ENCODE peak calls at places on chromosomes 3 and 15, in seven cellular contexts. X, M, Z, S, J, E and P are unnamed samples. For H3K4me1, the result is how much of the 10 kb centered on the place peaks cover.

GRCh38 chr3:193912621-193913178 is 223.2 kb upstream of the HES1 start:
- DNase-seq in X (no peak), E (no peak), Z (no peak), J (no peak), S (no peak), M (no peak), P (no peak)

GRCh38 chr3:54537506-54537905 is 390.4 kb downstream of the LRTM1 start:
- DNase-seq in X (no peak), S (no peak), J (no peak), Z (no peak), M (no peak), E (no peak), P (no peak)

GRCh38 chr15:101184830-101185229 is 67.0 kb downstream of the CHSY1 start:
- DNase-seq in M (no peak), J (no peak), Z (no peak), S (no peak), X (no peak), E (no peak), P (no peak)

GRCh38 chr3:129224984-129225393 is 24.4 kb upstream of the COPG1 start:
- DNase-seq in M (no peak), Z (peak), S (peak), E (no peak), J (peak), X (peak), P (peak)

GRCh38 chr15:54772663-54773062 is 424.1 kb downstream of the RSL24D1 start:
- DNase-seq in X (no peak), J (no peak), E (no peak), S (no peak), M (no peak), Z (no peak), P (no peak)

GRCh38 chr15:41936649-41937567 is 35.4 kb downstream of the EHD4 start:
- DNase-seq in M (peak), E (peak), X (peak), S (peak), Z (no peak), J (no peak), P (no peak)

GRCh38 chr3:38117163-38117716 is 19.7 kb downstream of the ACAA1 start:
- DNase-seq in J (no peak), E (no peak), X (peak), S (no peak), M (no peak), Z (peak), P (no peak)

GRCh38 chr15:77021803-77022381 is 27.0 kb downstream of the PSTPIP1 start:
- DNase-seq in Z (peak), M (peak), J (no peak), X (no peak), S (peak), E (peak), P (peak)

GRCh38 chr15:88108991-88109390 is 147.5 kb downstream of the NTRK3 start:
- DNase-seq in M (no peak), X (no peak), Z (no peak), J (no peak), E (no peak), S (no peak), P (no peak)

GRCh38 chr3:13123266-13123665 is 50.0 kb upstream of the IQSEC1 start:
- DNase-seq in X (no peak), J (no peak), E (no peak), M (no peak), S (no peak), Z (no peak), P (peak)

GRCh38 chr15:85445361-85445760 is 65.0 kb downstream of the AKAP13 start:
- DNase-seq in J (no peak), S (no peak), X (no peak), M (no peak), Z (no peak), E (no peak), P (no peak)
- H3K27ac ChIP-seq in J (no peak), S (no peak), X (no peak), M (no peak), Z (no peak), E (no peak), P (no peak)

DNA sequence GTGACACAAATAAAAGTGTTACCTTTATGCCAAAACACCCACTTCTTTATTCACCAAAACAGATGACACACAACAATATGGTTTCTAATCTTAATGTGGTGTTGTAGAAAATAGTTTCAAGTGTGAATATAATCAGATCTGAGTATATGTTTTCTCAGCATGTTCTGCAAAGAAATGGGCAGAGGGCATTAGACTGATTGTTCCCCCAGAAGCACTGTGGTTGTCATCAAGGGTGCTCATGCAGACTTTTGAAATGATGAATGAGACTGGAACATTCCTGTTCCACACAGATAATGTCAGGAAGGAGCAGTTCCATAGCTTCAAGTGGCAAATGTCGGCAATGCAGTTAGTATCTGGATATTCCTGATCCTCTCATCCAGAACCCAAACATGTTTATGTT is 37.5 kb downstream of the GPR176 start:
- DNase-seq in M (no peak), E (no peak), X (no peak), Z (no peak), J (no peak), S (no peak), P (no peak)
- H3K4me1 ChIP-seq in M (under half), E (under half), X (under half), Z (under half), J (under half), S (under half), P (under half)

GRCh38 chr3:150933473-150934008 is 28.3 kb upstream of the MINDY4B start:
- DNase-seq in Z (no peak), S (no peak), J (no peak), E (no peak), X (no peak), M (no peak), P (no peak)

GRCh38 chr3:150930839-150931238 is 25.6 kb upstream of the MINDY4B start:
- DNase-seq in Z (no peak), E (no peak), S (no peak), X (no peak), J (no peak), M (no peak), P (no peak)

GRCh38 chr3:150931710-150932109 is 26.5 kb upstream of the MINDY4B start:
- DNase-seq in E (no peak), Z (no peak), S (no peak), X (no peak), M (no peak), J (no peak), P (no peak)

DNA sequence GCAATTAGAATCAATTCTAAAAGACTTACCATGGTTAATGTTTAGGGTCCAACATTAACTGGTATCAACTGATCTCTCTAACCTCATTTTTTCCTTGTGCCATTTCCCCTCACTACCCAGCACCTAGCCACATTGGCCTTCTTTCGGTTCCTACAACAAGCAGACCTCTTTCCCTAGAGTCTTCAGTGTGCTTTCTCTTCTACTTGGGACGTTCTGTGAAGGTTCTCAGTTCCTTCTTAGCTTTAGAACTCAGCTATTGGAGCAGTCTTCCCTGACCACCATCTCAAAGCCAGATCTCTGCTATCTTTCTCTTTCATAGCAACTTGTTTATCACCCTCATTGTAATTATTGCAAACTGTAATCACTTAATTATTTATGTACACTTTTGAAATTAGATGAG is 31.5 kb upstream of the MINDY4B start:
- DNase-seq in X (no peak), E (no peak), Z (no peak), S (no peak), J (no peak), M (no peak), P (no peak)
- H3K4me3 ChIP-seq in X (no peak), E (no peak), Z (no peak), S (no peak), J (no peak), M (no peak), P (no peak)

GRCh38 chr15:83061680-83062079 is 5.4 kb downstream of the BTBD1 start:
- DNase-seq in J (no peak), M (no peak), S (peak), X (no peak), E (no peak), Z (no peak), P (no peak)
- H3K27ac ChIP-seq in J (peak), M (no peak), S (no peak), X (peak), E (no peak), Z (no peak), P (no peak)